ENCODE peak calls at places on chromosomes 5 and 9, in seven cellular contexts. One of them, this sample, is unnamed.

GRCh38 chr5:133900498-133901270 is 67.7 kb downstream of the C5orf15 start:
- DNase-seq in esophagus muscularis mucosa: no peak
- DNase-seq in HepG2: no peak
- DNase-seq in progenitor cell of endocrine pancreas: no peak
- DNase-seq in cardiac fibroblast: no peak
- DNase-seq in HFF-Myc: no peak
- DNase-seq in bronchial epithelial cell: no peak
- DNase-seq in this sample: no peak

GRCh38 chr5:139854029-139854605 is 58.5 kb downstream of the PSD2 start:
- DNase-seq in esophagus muscularis mucosa: no peak
- DNase-seq in HepG2: no peak
- DNase-seq in progenitor cell of endocrine pancreas: no peak
- DNase-seq in cardiac fibroblast: no peak
- DNase-seq in HFF-Myc: no peak
- DNase-seq in bronchial epithelial cell: no peak
- DNase-seq in this sample: no peak

GRCh38 chr5:169637856-169638190 is 748 bp downstream of the DOCK2 start:
- DNase-seq in esophagus muscularis mucosa: no peak
- DNase-seq in HepG2: no peak
- DNase-seq in progenitor cell of endocrine pancreas: no peak
- DNase-seq in cardiac fibroblast: no peak
- DNase-seq in HFF-Myc: no peak
- DNase-seq in bronchial epithelial cell: no peak
- DNase-seq in this sample: no peak

GRCh38 chr5:113038136-113038535 is 61.5 kb downstream of the DCP2 start:
- DNase-seq in esophagus muscularis mucosa: no peak
- DNase-seq in HepG2: no peak
- DNase-seq in progenitor cell of endocrine pancreas: no peak
- DNase-seq in cardiac fibroblast: no peak
- DNase-seq in HFF-Myc: no peak
- DNase-seq in bronchial epithelial cell: no peak
- DNase-seq in this sample: no peak

GRCh38 chr9:101877439-101877838 is 139.0 kb upstream of the GRIN3A start:
- DNase-seq in esophagus muscularis mucosa: no peak
- DNase-seq in HepG2: no peak
- DNase-seq in progenitor cell of endocrine pancreas: no peak
- DNase-seq in cardiac fibroblast: no peak
- DNase-seq in HFF-Myc: no peak
- DNase-seq in bronchial epithelial cell: no peak
- DNase-seq in this sample: no peak

GRCh38 chr5:79229357-79230174 is 6.4 kb upstream of the JMY start:
- DNase-seq in esophagus muscularis mucosa: no peak
- DNase-seq in HepG2: no peak
- DNase-seq in progenitor cell of endocrine pancreas: no peak
- DNase-seq in cardiac fibroblast: no peak
- DNase-seq in HFF-Myc: peak
- DNase-seq in bronchial epithelial cell: peak
- DNase-seq in this sample: peak

GRCh38 chr5:95960802-95961616 is 642 bp downstream of the ELL2 start:
- DNase-seq in esophagus muscularis mucosa: peak
- DNase-seq in HepG2: peak
- DNase-seq in progenitor cell of endocrine pancreas: peak
- DNase-seq in cardiac fibroblast: peak
- DNase-seq in HFF-Myc: no peak
- DNase-seq in bronchial epithelial cell: peak
- DNase-seq in this sample: peak

GRCh38 chr5:61746836-61747575 is 414.9 kb downstream of the ZSWIM6 start:
- DNase-seq in esophagus muscularis mucosa: no peak
- DNase-seq in HepG2: no peak
- DNase-seq in progenitor cell of endocrine pancreas: no peak
- DNase-seq in cardiac fibroblast: no peak
- DNase-seq in HFF-Myc: no peak
- DNase-seq in bronchial epithelial cell: no peak
- DNase-seq in this sample: no peak

GRCh38 chr5:163658702-163659567 is 153.5 kb downstream of the MAT2B start:
- DNase-seq in esophagus muscularis mucosa: no peak
- DNase-seq in HepG2: no peak
- DNase-seq in progenitor cell of endocrine pancreas: no peak
- DNase-seq in cardiac fibroblast: no peak
- DNase-seq in HFF-Myc: peak
- DNase-seq in bronchial epithelial cell: no peak
- DNase-seq in this sample: no peak

GRCh38 chr5:57745676-57746075 is 263.1 kb upstream of the ACTBL2 start:
- DNase-seq in esophagus muscularis mucosa: no peak
- DNase-seq in HepG2: no peak
- DNase-seq in progenitor cell of endocrine pancreas: no peak
- DNase-seq in cardiac fibroblast: no peak
- DNase-seq in HFF-Myc: no peak
- DNase-seq in bronchial epithelial cell: no peak
- DNase-seq in this sample: no peak

GRCh38 chr5:165616550-165617430 is 2111.4 kb downstream of the MAT2B start:
- DNase-seq in esophagus muscularis mucosa: no peak
- DNase-seq in HepG2: no peak
- DNase-seq in progenitor cell of endocrine pancreas: no peak
- DNase-seq in cardiac fibroblast: peak
- DNase-seq in HFF-Myc: no peak
- DNase-seq in bronchial epithelial cell: no peak
- DNase-seq in this sample: no peak

GRCh38 chr5:36462295-36463021 is 143.9 kb upstream of the SLC1A3 start:
- DNase-seq in esophagus muscularis mucosa: no peak
- DNase-seq in HepG2: no peak
- DNase-seq in progenitor cell of endocrine pancreas: no peak
- DNase-seq in cardiac fibroblast: peak
- DNase-seq in HFF-Myc: no peak
- DNase-seq in bronchial epithelial cell: peak
- DNase-seq in this sample: peak

GRCh38 chr5:157280927-157281326 is 15.0 kb downstream of the CYFIP2 start:
- DNase-seq in esophagus muscularis mucosa: no peak
- DNase-seq in HepG2: no peak
- DNase-seq in progenitor cell of endocrine pancreas: no peak
- DNase-seq in cardiac fibroblast: peak
- DNase-seq in HFF-Myc: peak
- DNase-seq in bronchial epithelial cell: peak
- DNase-seq in this sample: peak

GRCh38 chr9:2210201-2210600 is 195.1 kb downstream of the SMARCA2 start:
- DNase-seq in esophagus muscularis mucosa: no peak
- DNase-seq in HepG2: no peak
- DNase-seq in progenitor cell of endocrine pancreas: no peak
- DNase-seq in cardiac fibroblast: no peak
- DNase-seq in HFF-Myc: no peak
- DNase-seq in bronchial epithelial cell: peak
- DNase-seq in this sample: no peak

GRCh38 chr5:177478711-177479646 is 5.5 kb upstream of the DBN1 start:
- DNase-seq in esophagus muscularis mucosa: peak
- DNase-seq in HepG2: no peak
- DNase-seq in progenitor cell of endocrine pancreas: no peak
- DNase-seq in cardiac fibroblast: peak
- DNase-seq in HFF-Myc: no peak
- DNase-seq in bronchial epithelial cell: peak
- DNase-seq in this sample: no peak

GRCh38 chr5:111070272-111071134 is 1.0 kb upstream of the TSLP start:
- DNase-seq in esophagus muscularis mucosa: no peak
- DNase-seq in HepG2: no peak
- DNase-seq in progenitor cell of endocrine pancreas: peak
- DNase-seq in cardiac fibroblast: no peak
- DNase-seq in HFF-Myc: no peak
- DNase-seq in bronchial epithelial cell: no peak
- DNase-seq in this sample: peak

GRCh38 chr5:111075520-111075919 is 4.0 kb downstream of the TSLP start:
- DNase-seq in esophagus muscularis mucosa: no peak
- DNase-seq in HepG2: no peak
- DNase-seq in progenitor cell of endocrine pancreas: no peak
- DNase-seq in cardiac fibroblast: peak
- DNase-seq in HFF-Myc: no peak
- DNase-seq in bronchial epithelial cell: peak
- DNase-seq in this sample: peak

GRCh38 chr5:111074244-111074643 is 2.7 kb downstream of the TSLP start:
- DNase-seq in esophagus muscularis mucosa: no peak
- DNase-seq in HepG2: no peak
- DNase-seq in progenitor cell of endocrine pancreas: no peak
- DNase-seq in cardiac fibroblast: no peak
- DNase-seq in HFF-Myc: no peak
- DNase-seq in bronchial epithelial cell: peak
- DNase-seq in this sample: no peak

GRCh38 chr5:111071413-111071812 is at the start of gene TSLP:
- DNase-seq in esophagus muscularis mucosa: no peak
- DNase-seq in HepG2: no peak
- DNase-seq in progenitor cell of endocrine pancreas: no peak
- DNase-seq in cardiac fibroblast: no peak
- DNase-seq in HFF-Myc: no peak
- DNase-seq in bronchial epithelial cell: no peak
- DNase-seq in this sample: no peak

GRCh38 chr5:111072949-111073682 is 1.6 kb downstream of the TSLP start:
- DNase-seq in esophagus muscularis mucosa: peak
- DNase-seq in HepG2: no peak
- DNase-seq in progenitor cell of endocrine pancreas: peak
- DNase-seq in cardiac fibroblast: peak
- DNase-seq in HFF-Myc: no peak
- DNase-seq in bronchial epithelial cell: no peak
- DNase-seq in this sample: no peak
- TF ChIP-seq CTCF in esophagus muscularis mucosa: no peak
- TF ChIP-seq CTCF in HepG2: no peak
- TF ChIP-seq CTCF in progenitor cell of endocrine pancreas: no peak
- TF ChIP-seq CTCF in cardiac fibroblast: no peak
- TF ChIP-seq CTCF in HFF-Myc: no peak
- TF ChIP-seq CTCF in bronchial epithelial cell: peak
- TF ChIP-seq CTCF in this sample: no peak

DNA sequence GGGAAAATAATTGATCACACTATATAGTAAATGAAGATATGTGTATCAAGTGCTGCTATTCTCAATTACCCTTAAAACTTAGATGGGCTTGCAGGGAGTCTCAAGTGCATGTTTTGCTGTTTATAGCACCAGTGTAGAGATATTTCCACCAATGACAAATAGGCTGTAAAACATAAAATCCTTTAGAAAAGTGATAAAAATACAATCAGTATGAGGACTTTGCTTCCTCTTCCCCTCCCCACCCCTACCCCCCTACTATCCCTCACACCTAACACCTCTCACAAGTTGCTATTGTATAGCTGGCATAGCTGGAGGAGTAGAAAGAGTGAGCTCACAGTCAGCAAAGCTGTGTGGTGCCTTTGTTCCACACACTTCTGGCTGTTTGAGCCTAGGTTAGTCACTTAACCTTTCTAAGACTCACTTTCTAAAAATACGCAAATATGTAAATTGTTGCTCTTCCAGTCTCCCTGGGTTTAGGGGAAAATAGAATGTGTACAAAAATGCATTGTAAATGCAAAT is 93.1 kb downstream of the PDE4D start:
- DNase-seq in esophagus muscularis mucosa: no peak
- DNase-seq in HepG2: no peak
- DNase-seq in progenitor cell of endocrine pancreas: no peak
- DNase-seq in cardiac fibroblast: no peak
- DNase-seq in HFF-Myc: no peak
- DNase-seq in bronchial epithelial cell: no peak
- DNase-seq in this sample: no peak
- TF ChIP-seq CTCF in esophagus muscularis mucosa: no peak
- TF ChIP-seq CTCF in HepG2: no peak
- TF ChIP-seq CTCF in progenitor cell of endocrine pancreas: no peak
- TF ChIP-seq CTCF in cardiac fibroblast: no peak
- TF ChIP-seq CTCF in HFF-Myc: no peak
- TF ChIP-seq CTCF in bronchial epithelial cell: no peak
- TF ChIP-seq CTCF in this sample: peak

GRCh38 chr5:114449836-114450515 is 88.1 kb downstream of the KCNN2 start:
- DNase-seq in esophagus muscularis mucosa: no peak
- DNase-seq in HepG2: peak
- DNase-seq in progenitor cell of endocrine pancreas: peak
- DNase-seq in cardiac fibroblast: peak
- DNase-seq in HFF-Myc: peak
- DNase-seq in bronchial epithelial cell: peak
- DNase-seq in this sample: peak

GRCh38 chr5:114450516-114450909 is 88.6 kb downstream of the KCNN2 start:
- DNase-seq in esophagus muscularis mucosa: no peak
- DNase-seq in HepG2: no peak
- DNase-seq in progenitor cell of endocrine pancreas: no peak
- DNase-seq in cardiac fibroblast: peak
- DNase-seq in HFF-Myc: no peak
- DNase-seq in bronchial epithelial cell: no peak
- DNase-seq in this sample: peak

GRCh38 chr5:114448496-114448895 is 86.6 kb downstream of the KCNN2 start:
- DNase-seq in esophagus muscularis mucosa: no peak
- DNase-seq in HepG2: no peak
- DNase-seq in progenitor cell of endocrine pancreas: no peak
- DNase-seq in cardiac fibroblast: peak
- DNase-seq in HFF-Myc: no peak
- DNase-seq in bronchial epithelial cell: no peak
- DNase-seq in this sample: no peak

DNA sequence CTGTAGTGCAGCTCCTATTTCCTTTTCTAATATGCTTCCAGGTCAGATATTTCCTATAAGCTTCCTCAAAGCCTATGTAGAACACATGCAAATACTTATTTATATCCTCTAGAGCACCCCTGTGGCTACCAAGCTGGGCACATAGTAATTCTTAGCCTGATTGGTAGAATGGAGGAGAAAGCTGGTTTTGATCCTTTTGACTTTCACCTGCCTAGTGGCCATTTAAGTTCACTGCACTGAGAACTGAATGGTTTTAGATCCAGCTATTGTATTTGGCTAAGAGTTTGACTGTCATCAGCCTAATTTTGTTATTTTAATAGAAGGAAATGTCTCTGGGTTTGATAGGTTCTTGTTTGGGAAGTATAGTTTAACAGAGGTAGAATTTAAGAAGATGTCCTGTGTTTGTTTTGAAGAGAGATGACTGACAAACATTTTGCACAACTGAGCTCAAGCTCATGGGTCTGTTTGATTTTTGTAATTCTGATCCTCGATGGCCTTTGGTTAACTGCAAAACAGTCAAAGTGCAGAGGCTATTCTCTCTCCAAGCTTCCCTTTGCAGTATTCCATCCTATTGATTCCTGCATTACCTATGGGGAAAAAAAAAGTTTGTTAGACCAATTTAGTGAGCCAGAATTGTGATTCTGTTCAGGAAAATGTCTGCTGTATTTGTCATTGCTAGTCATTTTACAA is 85.4 kb downstream of the KCNN2 start:
- DNase-seq in esophagus muscularis mucosa: no peak
- DNase-seq in HepG2: no peak
- DNase-seq in progenitor cell of endocrine pancreas: no peak
- DNase-seq in cardiac fibroblast: no peak
- DNase-seq in HFF-Myc: no peak
- DNase-seq in bronchial epithelial cell: peak
- DNase-seq in this sample: no peak
- TF ChIP-seq CTCF in esophagus muscularis mucosa: no peak
- TF ChIP-seq CTCF in HepG2: no peak
- TF ChIP-seq CTCF in progenitor cell of endocrine pancreas: peak
- TF ChIP-seq CTCF in cardiac fibroblast: peak
- TF ChIP-seq CTCF in HFF-Myc: peak
- TF ChIP-seq CTCF in bronchial epithelial cell: no peak
- TF ChIP-seq CTCF in this sample: peak

GRCh38 chr5:135276151-135276550 is 122.9 kb downstream of the MACROH2A1 start:
- DNase-seq in esophagus muscularis mucosa: no peak
- DNase-seq in HepG2: no peak
- DNase-seq in progenitor cell of endocrine pancreas: no peak
- DNase-seq in cardiac fibroblast: no peak
- DNase-seq in HFF-Myc: no peak
- DNase-seq in bronchial epithelial cell: no peak
- DNase-seq in this sample: no peak

DNA sequence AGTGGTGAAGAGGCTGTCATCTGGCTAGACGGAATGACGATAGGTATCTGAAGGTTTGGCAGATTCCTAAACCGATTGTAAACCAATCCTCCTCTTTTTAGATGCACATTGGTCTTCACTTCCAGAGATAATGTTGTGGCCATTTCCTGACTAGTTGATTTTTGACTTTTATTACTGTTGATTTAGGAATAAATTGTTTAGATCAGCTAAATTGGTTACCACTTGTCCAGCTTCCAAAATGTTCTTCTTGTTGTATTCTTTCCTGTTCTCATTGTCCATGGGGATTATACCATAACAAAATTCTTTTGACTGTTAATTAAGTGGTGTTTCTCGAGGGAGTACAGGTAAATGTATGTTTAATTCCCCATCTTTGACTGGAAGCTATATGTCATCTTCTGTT is 119.7 kb downstream of the MACROH2A1 start:
- DNase-seq in esophagus muscularis mucosa: no peak
- DNase-seq in HepG2: no peak
- DNase-seq in progenitor cell of endocrine pancreas: no peak
- DNase-seq in cardiac fibroblast: no peak
- DNase-seq in HFF-Myc: no peak
- DNase-seq in bronchial epithelial cell: no peak
- DNase-seq in this sample: no peak
- TF ChIP-seq CTCF in esophagus muscularis mucosa: no peak
- TF ChIP-seq CTCF in HepG2: no peak
- TF ChIP-seq CTCF in progenitor cell of endocrine pancreas: no peak
- TF ChIP-seq CTCF in cardiac fibroblast: no peak
- TF ChIP-seq CTCF in HFF-Myc: no peak
- TF ChIP-seq CTCF in bronchial epithelial cell: no peak
- TF ChIP-seq CTCF in this sample: no peak